ENCODE peak calls at places on chromosomes 13 and 19, in five cellular contexts. E is HCT116, W is brain microvascular endothelial cell, M is uterus, Q is PC-3. J is an unnamed sample.

GRCh38 chr13:100266026-100266425 is 177.1 kb downstream of the PCCA start:
- DNase-seq in E (no peak), W (no peak), M (no peak), Q (no peak), J (no peak)

GRCh38 chr13:110546389-110546788 is 15.1 kb downstream of the RAB20 start:
- DNase-seq in E (no peak), W (no peak), M (no peak), Q (peak; percentile 42), J (no peak)

GRCh38 chr19:7833225-7834156 is 3.5 kb downstream of the EVI5L start:
- DNase-seq in E (peak; percentile 93), W (no peak), M (no peak), Q (peak; percentile 90), J (peak; percentile 91)

GRCh38 chr13:110116072-110116487 is 190.9 kb downstream of the COL4A1 start:
- DNase-seq in E (peak; percentile 51), W (no peak), M (peak; percentile 49), Q (peak; percentile 76), J (peak; percentile 74)

GRCh38 chr19:8110931-8111330 is 38.5 kb downstream of the FBN3 start:
- DNase-seq in E (no peak), W (no peak), M (no peak), Q (no peak), J (no peak)

GRCh38 chr19:53960187-53960586 is 2.5 kb upstream of the CACNG8 start:
- DNase-seq in E (no peak), W (no peak), M (no peak), Q (no peak), J (no peak)

GRCh38 chr19:1449467-1450442 is at the start of gene APC2:
- DNase-seq in E (no peak), W (no peak), M (no peak), Q (no peak), J (peak; percentile 66)

GRCh38 chr19:33436360-33437345 is 63.1 kb downstream of the CEBPG start:
- DNase-seq in E (no peak), W (no peak), M (no peak), Q (no peak), J (no peak)

GRCh38 chr19:15296353-15296752 is 36.0 kb downstream of the BRD4 start:
- DNase-seq in E (no peak), W (no peak), M (no peak), Q (no peak), J (no peak)

GRCh38 chr13:28324181-28324789 is 170.6 kb downstream of the FLT1 start:
- DNase-seq in E (peak; percentile 60), W (peak; percentile 81), M (peak; percentile 50), Q (peak; percentile 67), J (peak; percentile 63)

GRCh38 chr19:38730470-38730730 is 13.9 kb downstream of the CAPN12 start:
- DNase-seq in E (no peak), W (no peak), M (no peak), Q (no peak), J (no peak)

DNA sequence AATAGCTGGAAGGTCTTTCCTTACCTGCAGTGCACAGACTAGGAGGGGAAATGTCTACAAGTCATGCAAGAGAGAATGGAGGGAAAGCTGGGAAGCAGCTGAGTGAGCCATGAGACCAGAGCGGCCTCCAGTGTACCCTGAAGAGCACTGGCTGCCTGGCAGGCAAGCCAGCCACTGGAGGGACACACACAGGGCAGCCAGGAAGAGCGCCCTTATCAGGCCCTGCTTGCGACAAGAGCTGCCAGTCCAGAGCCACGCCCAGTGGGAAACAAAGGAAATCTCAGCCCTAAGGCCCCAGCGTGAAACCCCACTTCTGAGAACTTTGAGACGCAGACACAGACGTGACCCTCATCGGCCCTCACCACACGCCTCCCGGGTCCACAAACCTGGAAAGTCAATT is 105.0 kb downstream of the STK24 start:
- DNase-seq in E (no peak), W (no peak), M (no peak), Q (no peak), J (no peak)
- H3K27ac ChIP-seq in E (no peak overlapping the region), W (no peak overlapping the region), M (no peak overlapping the region), Q (no peak overlapping the region), J (peak overlapping the region; percentile 14)

DNA sequence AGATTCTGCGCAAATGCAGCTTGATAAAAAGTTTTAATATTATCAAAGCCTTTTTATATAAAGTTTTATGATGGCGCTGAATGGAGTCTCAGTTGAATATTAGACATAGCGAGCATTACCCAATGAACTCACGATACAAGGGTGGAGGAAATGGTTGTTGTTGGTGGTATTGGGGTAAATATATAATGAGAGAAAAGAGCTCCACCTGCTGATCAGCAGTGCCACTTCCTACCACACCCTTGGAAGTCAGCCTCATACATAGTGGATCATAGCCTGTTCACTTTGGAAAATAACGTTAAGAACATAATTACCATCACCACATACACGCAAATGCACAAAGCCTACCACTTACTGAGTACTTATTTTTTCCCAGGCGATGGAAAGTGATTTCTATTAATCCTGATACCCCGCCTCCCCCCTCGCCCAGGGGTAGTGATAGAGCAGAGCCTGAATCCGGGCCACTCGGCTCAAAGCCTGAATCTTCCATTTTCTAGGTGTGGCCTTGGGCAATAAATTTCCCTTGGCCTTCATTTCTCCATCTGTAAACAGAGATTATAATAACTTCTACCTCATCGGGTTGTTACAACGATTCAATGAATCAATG is 358.3 kb downstream of the KLF5 start:
- DNase-seq in E (peak; percentile 46), W (no peak), M (no peak), Q (peak; percentile 64), J (no peak)
- TF ChIP-seq CTCF in E (peak; percentile 34), W (peak; percentile 41), M (no peak), Q (peak; percentile 69), J (peak; percentile 11)

GRCh38 chr19:35213678-35214632 is 14.6 kb downstream of the FAM187B start:
- DNase-seq in E (peak; percentile 87), W (peak; percentile 77), M (peak; percentile 81), Q (peak; percentile 92), J (peak; percentile 83)
- H3K27ac ChIP-seq in E (peak overlapping the region; percentile 38), W (no peak overlapping the region), M (peak overlapping the region; percentile 66), Q (peak overlapping the region; percentile 34), J (peak overlapping the region; percentile 72)

GRCh38 chr19:56687036-56687435 is 15.5 kb upstream of the ZNF835 start:
- DNase-seq in E (no peak), W (no peak), M (no peak), Q (peak; percentile 4), J (no peak)

GRCh38 chr19:56692496-56692895 is 20.9 kb upstream of the ZNF835 start:
- DNase-seq in E (no peak), W (no peak), M (no peak), Q (no peak), J (no peak)

GRCh38 chr19:56690668-56691067 is 19.1 kb upstream of the ZNF835 start:
- DNase-seq in E (no peak), W (no peak), M (no peak), Q (no peak), J (no peak)

GRCh38 chr19:56689198-56689597 is 17.6 kb upstream of the ZNF835 start:
- DNase-seq in E (no peak), W (no peak), M (no peak), Q (peak; percentile 8), J (no peak)
- TF ChIP-seq CTCF in E (no peak), W (no peak), M (no peak), Q (peak; percentile 49), J (no peak)

GRCh38 chr19:40503300-40503699 is 36.5 kb downstream of the SPTBN4 start:
- DNase-seq in E (no peak), W (no peak), M (no peak), Q (no peak), J (no peak)

GRCh38 chr19:40501599-40501998 is 34.8 kb downstream of the SPTBN4 start:
- DNase-seq in E (no peak), W (no peak), M (no peak), Q (no peak), J (no peak)

GRCh38 chr19:40502081-40502480 is 35.3 kb downstream of the SPTBN4 start:
- DNase-seq in E (no peak), W (no peak), M (no peak), Q (no peak), J (no peak)

GRCh38 chr19:40499320-40499719 is 32.5 kb downstream of the SPTBN4 start:
- DNase-seq in E (no peak), W (no peak), M (no peak), Q (no peak), J (no peak)

GRCh38 chr19:40502647-40503046 is 35.8 kb downstream of the SPTBN4 start:
- DNase-seq in E (peak; percentile 41), W (no peak), M (no peak), Q (peak; percentile 21), J (no peak)
- H3K27ac ChIP-seq in E (no peak overlapping the region), W (no peak overlapping the region), M (no peak overlapping the region), Q (no peak overlapping the region), J (no peak overlapping the region)

DNA sequence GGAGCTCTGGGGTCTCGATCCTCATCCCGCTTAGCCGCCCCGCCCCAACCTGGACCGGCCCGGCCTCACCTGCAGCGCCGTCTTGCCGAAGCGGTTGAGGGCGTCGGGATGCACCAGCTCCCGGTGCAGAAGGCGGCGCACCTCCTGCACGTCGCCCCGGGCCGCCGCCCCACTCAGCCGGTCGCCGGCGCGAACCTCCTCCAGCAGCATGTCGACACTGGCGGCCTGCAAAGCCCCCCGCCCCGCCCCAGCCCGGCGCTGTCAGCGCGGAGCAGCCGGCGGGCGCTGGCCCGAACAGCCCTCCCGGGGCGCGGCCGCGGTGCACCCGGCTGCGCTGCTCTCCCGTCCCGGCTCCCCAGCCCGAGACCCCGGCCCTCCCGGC is 344 bp downstream of the CDKN2D start:
- DNase-seq in E (no peak), W (no peak), M (no peak), Q (peak; percentile 50), J (no peak)
- TF ChIP-seq CTCF in E (no peak), W (no peak), M (no peak), Q (no peak), J (no peak)

GRCh38 chr13:32428581-32429072 is 697 bp upstream of the N4BP2L1 start:
- DNase-seq in E (no peak), W (no peak), M (no peak), Q (no peak), J (no peak)
- H3K27ac ChIP-seq in E (no peak overlapping the region), W (no peak overlapping the region), M (peak overlapping the region; percentile 96), Q (no peak overlapping the region), J (no peak overlapping the region)

DNA sequence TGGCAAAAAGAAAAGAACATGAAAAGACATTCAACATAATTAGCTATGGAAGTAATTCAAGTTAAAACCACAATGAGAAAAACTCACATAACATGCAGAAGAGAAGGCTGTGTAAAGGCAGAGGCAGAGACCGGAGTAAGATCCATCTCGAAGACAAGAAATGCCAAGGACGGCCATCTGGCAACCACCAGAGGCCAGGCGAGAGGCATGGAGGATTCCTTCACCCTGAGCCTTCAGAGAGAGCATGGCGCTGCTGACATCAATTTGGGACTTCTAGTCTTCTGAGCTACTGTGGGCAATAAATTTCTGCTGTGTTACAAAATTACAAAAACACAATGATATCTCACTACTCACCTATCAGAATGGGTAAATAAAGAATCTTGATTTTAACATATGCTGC is 381.0 kb downstream of the TSHZ3 start:
- DNase-seq in E (no peak), W (no peak), M (no peak), Q (no peak), J (no peak)
- TF ChIP-seq CTCF in E (no peak), W (no peak), M (no peak), Q (no peak), J (no peak)